ENCODE peak calls at places on chromosomes 11 and 22, in eight cellular contexts. T is pulmonary artery endothelial cell; B is CD4-positive, alpha-beta memory T cell; C is ovary; L is ELR; U is T-helper 9 cell; M is fibroblast of lung; N is nephron progenitor cell. D is an unnamed sample.

GRCh38 chr11:61888043-61888442 is 3.3 kb downstream of the FADS3 start:
- DNase-seq in T (peak; percentile 96), B (no peak), C (no peak), L (peak; percentile 91), U (no peak), M (peak; percentile 86), N (no peak), D (peak; percentile 91)

GRCh38 chr11:67484847-67485311 is 2.1 kb downstream of the AIP start:
- DNase-seq in T (no peak), B (peak; percentile 55), C (no peak), L (no peak), U (peak; percentile 52), M (no peak), N (no peak), D (no peak)

GRCh38 chr11:9170450-9170849 is 79.1 kb upstream of the SCUBE2 start:
- DNase-seq in T (no peak), B (no peak), C (no peak), L (peak; percentile 65), U (no peak), M (peak; percentile 50), N (no peak), D (peak; percentile 53)

GRCh38 chr11:74000770-74001169 is 8.1 kb downstream of the UCP3 start:
- DNase-seq in T (no peak), B (no peak), C (no peak), L (no peak), U (no peak), M (no peak), N (no peak), D (no peak)

GRCh38 chr22:30183861-30184278 is 62.7 kb downstream of the LIF start:
- DNase-seq in T (no peak), B (no peak), C (no peak), L (peak; percentile 48), U (no peak), M (peak; percentile 11), N (no peak), D (no peak)

GRCh38 chr11:34633990-34634725 is 13.3 kb downstream of the EHF start:
- DNase-seq in T (no peak), B (no peak), C (no peak), L (peak; percentile 53), U (no peak), M (peak; percentile 65), N (no peak), D (peak; percentile 5)

GRCh38 chr22:38732251-38732815 is 23.5 kb downstream of the SUN2 start:
- DNase-seq in T (no peak), B (no peak), C (peak; percentile 61), L (no peak), U (no peak), M (no peak), N (no peak), D (no peak)

GRCh38 chr11:31355131-31355530 is 14.4 kb downstream of the DCDC1 start:
- DNase-seq in T (no peak), B (no peak), C (no peak), L (no peak), U (no peak), M (peak; percentile 12), N (no peak), D (peak; percentile 30)

GRCh38 chr11:62603072-62603408 is 1.4 kb upstream of the MTA2 start:
- DNase-seq in T (no peak), B (no peak), C (peak; percentile 62), L (no peak), U (no peak), M (no peak), N (no peak), D (no peak)

GRCh38 chr22:48410536-48410935 is 1417.1 kb downstream of the BRD1 start:
- DNase-seq in T (no peak), B (no peak), C (no peak), L (no peak), U (no peak), M (no peak), N (no peak), D (no peak)

GRCh38 chr11:73156114-73156513 is 14.0 kb upstream of the FCHSD2 start:
- DNase-seq in T (no peak), B (no peak), C (no peak), L (no peak), U (no peak), M (no peak), N (no peak), D (no peak)

GRCh38 chr11:2129699-2130366 is 9.4 kb downstream of the IGF2 start:
- DNase-seq in T (no peak), B (no peak), C (no peak), L (no peak), U (no peak), M (no peak), N (no peak), D (no peak)

GRCh38 chr11:22263613-22264012 is 70.7 kb downstream of the ANO5 start:
- DNase-seq in T (no peak), B (no peak), C (no peak), L (no peak), U (no peak), M (no peak), N (no peak), D (no peak)

GRCh38 chr22:37425369-37425768 is 1.9 kb downstream of the ELFN2 start:
- DNase-seq in T (no peak), B (no peak), C (no peak), L (no peak), U (no peak), M (no peak), N (no peak), D (no peak)

GRCh38 chr22:26585104-26585790 is 4.7 kb downstream of the TPST2 start:
- DNase-seq in T (peak; percentile 49), B (no peak), C (peak; percentile 60), L (peak; percentile 90), U (no peak), M (peak; percentile 80), N (no peak), D (peak; percentile 70)

GRCh38 chr11:23284626-23285025 is 424.4 kb upstream of the CCDC179 start:
- DNase-seq in T (no peak), B (no peak), C (no peak), L (peak; percentile 34), U (no peak), M (peak; percentile 72), N (no peak), D (no peak)

GRCh38 chr22:17087176-17088131 is 2.7 kb downstream of the IL17RA start:
- DNase-seq in T (no peak), B (peak; percentile 81), C (no peak), L (peak; percentile 54), U (peak; percentile 31), M (peak; percentile 81), N (no peak), D (peak; percentile 85)

GRCh38 chr11:1251236-1251770 is 28.4 kb downstream of the MUC5B start:
- DNase-seq in T (no peak), B (no peak), C (no peak), L (no peak), U (no peak), M (no peak), N (no peak), D (no peak)

GRCh38 chr22:42344391-42344861 is 74.0 kb upstream of the TCF20 start:
- DNase-seq in T (no peak), B (no peak), C (peak; percentile 56), L (no peak), U (no peak), M (peak; percentile 17), N (peak; percentile 39), D (no peak)

GRCh38 chr11:115503083-115503885 is 931 bp downstream of the CADM1 start:
- DNase-seq in T (no peak), B (peak; percentile 27), C (peak; percentile 76), L (peak; percentile 0), U (no peak), M (peak; percentile 63), N (peak; percentile 64), D (peak; percentile 13)

GRCh38 chr22:29692327-29692640 is 27.5 kb upstream of the CABP7 start:
- DNase-seq in T (no peak), B (no peak), C (no peak), L (no peak), U (no peak), M (no peak), N (no peak), D (no peak)

GRCh38 chr11:100682247-100682969 is 4.7 kb upstream of the ARHGAP42 start:
- DNase-seq in T (no peak), B (no peak), C (no peak), L (peak; percentile 50), U (no peak), M (peak; percentile 66), N (no peak), D (peak; percentile 60)

GRCh38 chr11:22711212-22711770 is 44.9 kb downstream of the GAS2 start:
- DNase-seq in T (no peak), B (no peak), C (no peak), L (no peak), U (no peak), M (no peak), N (no peak), D (no peak)

GRCh38 chr22:26589845-26590524 is at the start of gene TPST2:
- DNase-seq in T (no peak), B (peak; percentile 73), C (peak; percentile 88), L (peak; percentile 83), U (peak; percentile 79), M (peak; percentile 66), N (peak; percentile 83), D (peak; percentile 78)

GRCh38 chr11:128530119-128531091 is 57.0 kb downstream of the ETS1 start:
- DNase-seq in T (no peak), B (no peak), C (no peak), L (peak; percentile 93), U (no peak), M (peak; percentile 99), N (no peak), D (no peak)

GRCh38 chr11:103737791-103738190 is 298.6 kb upstream of the DDI1 start:
- DNase-seq in T (no peak), B (no peak), C (no peak), L (no peak), U (no peak), M (no peak), N (no peak), D (no peak)

GRCh38 chr11:57407941-57408475 is 17.6 kb upstream of the PRG2 start:
- DNase-seq in T (no peak), B (no peak), C (no peak), L (no peak), U (no peak), M (no peak), N (no peak), D (no peak)

GRCh38 chr11:57938351-57938750 is 85.3 kb upstream of the OR9Q1 start:
- DNase-seq in T (no peak), B (no peak), C (no peak), L (no peak), U (no peak), M (no peak), N (no peak), D (no peak)

GRCh38 chr11:5626191-5626590 is 1.4 kb downstream of the TRIM34 start:
- DNase-seq in T (no peak), B (no peak), C (no peak), L (peak; percentile 45), U (no peak), M (peak; percentile 47), N (no peak), D (no peak)

GRCh38 chr11:128643661-128644060 is 50.2 kb upstream of the FLI1 start:
- DNase-seq in T (no peak), B (no peak), C (no peak), L (peak; percentile 30), U (no peak), M (no peak), N (no peak), D (peak; percentile 26)

GRCh38 chr11:4393209-4394196 is at the start of gene TRIM21:
- DNase-seq in T (peak; percentile 51), B (peak; percentile 89), C (peak; percentile 85), L (peak; percentile 85), U (peak; percentile 77), M (peak; percentile 83), N (peak; percentile 80), D (peak; percentile 63)

GRCh38 chr11:36258730-36259360 is 30.4 kb downstream of the COMMD9 start:
- DNase-seq in T (peak; percentile 40), B (no peak), C (peak; percentile 58), L (peak; percentile 79), U (no peak), M (peak; percentile 83), N (peak; percentile 64), D (peak; percentile 85)

GRCh38 chr22:48161354-48161753 is 1398.9 kb downstream of the TBC1D22A start:
- DNase-seq in T (no peak), B (no peak), C (peak; percentile 55), L (no peak), U (no peak), M (no peak), N (no peak), D (no peak)

D was measured in lung microvascular endothelial cell.